ENCODE peak calls at places on chromosome 6, in nine cellular contexts. U, E, X, L, B, R, C, J and T are unnamed samples.

GRCh38 chr6:3296537-3297453 is 38.0 kb downstream of the PSMG4 start:
- DNase-seq in U (no peak), E (peak; percentile 15), X (no peak), L (no peak), B (no peak), R (no peak), C (no peak), J (no peak), T (no peak)

GRCh38 chr6:81751388-81752083 is 945 bp downstream of the TENT5A start:
- DNase-seq in U (no peak), E (peak; percentile 38), X (peak; percentile 44), L (peak; percentile 70), B (no peak), R (no peak), C (no peak), J (peak; percentile 1), T (no peak)

GRCh38 chr6:161423271-161423670 is 149.4 kb upstream of the AGPAT4 start:
- DNase-seq in U (no peak), E (no peak), X (no peak), L (no peak), B (no peak), R (no peak), C (no peak), J (no peak), T (no peak)

GRCh38 chr6:14811760-14812428 is 434.0 kb upstream of the JARID2 start:
- DNase-seq in U (no peak), E (peak; percentile 80), X (no peak), L (no peak), B (no peak), R (no peak), C (no peak), J (no peak), T (no peak)

GRCh38 chr6:138638626-138639025 is 134.9 kb upstream of the CCDC28A start:
- DNase-seq in U (no peak), E (no peak), X (no peak), L (no peak), B (no peak), R (no peak), C (no peak), J (no peak), T (no peak)

GRCh38 chr6:38184041-38184779 is 364.7 kb downstream of the ZFAND3 start:
- DNase-seq in U (no peak), E (no peak), X (no peak), L (no peak), B (no peak), R (no peak), C (no peak), J (no peak), T (no peak)

GRCh38 chr6:158894192-158894591 is 75.0 kb upstream of the EZR start:
- DNase-seq in U (no peak), E (peak; percentile 90), X (no peak), L (no peak), B (no peak), R (no peak), C (no peak), J (no peak), T (no peak)

GRCh38 chr6:39280247-39280731 is 33.9 kb downstream of the KCNK17 start:
- DNase-seq in U (no peak), E (no peak), X (no peak), L (no peak), B (no peak), R (no peak), C (no peak), J (no peak), T (no peak)

GRCh38 chr6:40343887-40344565 is 243.1 kb downstream of the LRFN2 start:
- DNase-seq in U (no peak), E (no peak), X (no peak), L (peak; percentile 3), B (no peak), R (no peak), C (peak; percentile 62), J (no peak), T (no peak)

GRCh38 chr6:134381926-134382325 is 64.0 kb upstream of the SGK1 start:
- DNase-seq in U (peak; percentile 12), E (no peak), X (no peak), L (no peak), B (no peak), R (no peak), C (no peak), J (no peak), T (no peak)

GRCh38 chr6:85392379-85392778 is 57.5 kb upstream of the NT5E start:
- DNase-seq in U (no peak), E (no peak), X (no peak), L (no peak), B (no peak), R (no peak), C (no peak), J (no peak), T (no peak)

GRCh38 chr6:34489229-34489805 is 23.4 kb downstream of the PACSIN1 start:
- DNase-seq in U (no peak), E (no peak), X (no peak), L (no peak), B (no peak), R (no peak), C (no peak), J (no peak), T (no peak)

GRCh38 chr6:35808688-35809087 is 3.5 kb downstream of the LHFPL5 start:
- DNase-seq in U (peak; percentile 79), E (no peak), X (no peak), L (no peak), B (no peak), R (no peak), C (no peak), J (no peak), T (no peak)

GRCh38 chr6:43095939-43096338 is 19.8 kb downstream of the PTK7 start:
- DNase-seq in U (no peak), E (no peak), X (no peak), L (no peak), B (no peak), R (no peak), C (no peak), J (no peak), T (no peak)

GRCh38 chr6:156859686-156860085 is 82.5 kb downstream of the ARID1B start:
- DNase-seq in U (no peak), E (no peak), X (no peak), L (no peak), B (no peak), R (no peak), C (peak; percentile 96), J (no peak), T (no peak)

GRCh38 chr6:41214559-41215238 is 13.4 kb upstream of the TREML4 start:
- DNase-seq in U (no peak), E (no peak), X (no peak), L (no peak), B (no peak), R (no peak), C (no peak), J (no peak), T (no peak)